ENCODE peak calls at places on chromosomes 6 and 20, in five cellular contexts. Z is HCT116, D is astrocyte, M is gastrocnemius medialis, T is thyroid gland. I is an unnamed sample.

GRCh38 chr6:81613606-81614005 is 138.9 kb downstream of the TENT5A start:
- DNase-seq in T (no peak), Z (no peak), D (peak), M (no peak), I (no peak)

GRCh38 chr6:158642097-158642601 is 2.4 kb downstream of the DYNLT1 start:
- DNase-seq in T (peak), D (peak), M (peak), Z (no peak), I (no peak)

GRCh38 chr6:144064402-144064830 is 31.0 kb downstream of the SF3B5 start:
- DNase-seq in D (no peak), Z (no peak), T (no peak), M (no peak), I (no peak)

GRCh38 chr6:24126586-24127192 is 674 bp downstream of the NRSN1 start:
- DNase-seq in T (peak), Z (peak), M (no peak), D (peak), I (peak)

GRCh38 chr6:7426447-7427169 is 37.0 kb downstream of the RIOK1 start:
- DNase-seq in T (no peak), M (no peak), D (no peak), Z (no peak), I (no peak)

GRCh38 chr20:51750037-51750769 is 18.0 kb downstream of the ATP9A start:
- DNase-seq in M (peak), D (peak), T (peak), Z (peak), I (no peak)

GRCh38 chr6:12417191-12417590 is 127.0 kb downstream of the EDN1 start:
- DNase-seq in Z (no peak), D (no peak), M (no peak), T (no peak), I (no peak)

GRCh38 chr6:105321207-105321606 is 81.7 kb downstream of the PREP start:
- DNase-seq in D (no peak), T (no peak), Z (no peak), M (no peak), I (no peak)

GRCh38 chr20:13139459-13140150 is 81.5 kb upstream of the ISM1 start:
- DNase-seq in Z (no peak), D (peak), M (no peak), T (no peak), I (peak)

GRCh38 chr6:87698618-87699017 is 3.4 kb downstream of the AKIRIN2 start:
- DNase-seq in Z (no peak), T (no peak), M (no peak), D (no peak), I (no peak)

GRCh38 chr6:89260832-89261231 is 43.7 kb upstream of the GABRR1 start:
- DNase-seq in M (no peak), T (no peak), Z (no peak), D (no peak), I (peak)

GRCh38 chr6:2659882-2660281 is 90.8 kb downstream of the MYLK4 start:
- DNase-seq in D (peak), T (no peak), M (no peak), Z (no peak), I (no peak)

GRCh38 chr6:17927705-17928104 is 59.7 kb downstream of the KIF13A start:
- DNase-seq in D (no peak), T (peak), Z (no peak), M (no peak), I (no peak)

GRCh38 chr6:22448311-22448711 is 121.1 kb upstream of the HDGFL1 start:
- DNase-seq in T (peak), M (no peak), D (peak), Z (no peak), I (no peak)

GRCh38 chr6:4338884-4339283 is 203.5 kb upstream of the ECI2 start:
- DNase-seq in D (no peak), Z (no peak), T (no peak), M (no peak), I (no peak)

GRCh38 chr6:154370545-154370944 is 13.9 kb upstream of the IPCEF1 start:
- DNase-seq in Z (peak), M (no peak), D (peak), T (peak), I (no peak)

GRCh38 chr6:84547341-84547794 is 217.0 kb downstream of the TBX18 start:
- DNase-seq in Z (no peak), M (no peak), D (peak), T (no peak), I (no peak)

GRCh38 chr6:13488896-13489237 is 1.5 kb upstream of the GFOD1 start:
- DNase-seq in Z (no peak), D (no peak), M (no peak), T (peak), I (no peak)

GRCh38 chr6:15481892-15482291 is 180.9 kb downstream of the DTNBP1 start:
- DNase-seq in D (no peak), M (peak), Z (no peak), T (no peak), I (peak)

GRCh38 chr20:34364013-34364382 is 925 bp downstream of the ITCH start:
- DNase-seq in M (no peak), T (no peak), D (peak), Z (no peak), I (no peak)

GRCh38 chr20:53795170-53795569 is 201.5 kb upstream of the ZNF217 start:
- DNase-seq in Z (no peak), T (no peak), M (no peak), D (peak), I (no peak)

DNA sequence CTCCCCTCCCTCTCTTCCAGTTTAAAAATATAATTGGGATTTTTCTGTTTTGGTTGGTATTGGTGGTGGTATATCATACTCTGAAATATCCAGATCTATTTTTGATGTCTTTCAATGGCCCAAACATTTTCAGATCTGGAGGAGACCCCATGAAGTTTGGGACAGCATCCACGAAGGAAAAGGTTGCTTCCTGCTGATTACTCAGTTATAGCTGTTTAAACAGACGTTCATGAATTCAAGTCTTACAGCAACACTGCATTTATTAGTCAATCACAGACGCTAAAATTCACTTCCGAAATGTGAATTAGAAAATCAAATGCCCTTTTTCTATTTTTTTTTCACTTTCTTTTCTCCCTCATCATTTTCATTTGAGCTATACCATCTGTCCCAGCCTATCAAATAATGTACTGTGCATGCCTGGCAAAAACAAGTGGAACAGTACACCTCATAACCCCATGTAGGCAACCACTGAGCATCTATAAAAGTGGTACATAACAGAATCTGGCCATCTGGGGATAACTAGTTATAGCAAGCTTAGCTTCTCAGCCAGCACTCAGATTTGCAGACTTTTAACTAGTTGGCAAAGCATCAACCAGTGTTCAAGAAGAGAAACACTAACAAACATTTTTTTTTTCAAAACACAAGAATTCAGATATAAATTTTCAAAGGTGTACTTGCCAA is 124.5 kb downstream of the HIVEP2 start:
- DNase-seq in D (no peak), Z (no peak), M (no peak), T (no peak), I (no peak)
- H3K4me3 ChIP-seq in D (peak), Z (no peak), M (peak), T (no peak), I (peak)

DNA sequence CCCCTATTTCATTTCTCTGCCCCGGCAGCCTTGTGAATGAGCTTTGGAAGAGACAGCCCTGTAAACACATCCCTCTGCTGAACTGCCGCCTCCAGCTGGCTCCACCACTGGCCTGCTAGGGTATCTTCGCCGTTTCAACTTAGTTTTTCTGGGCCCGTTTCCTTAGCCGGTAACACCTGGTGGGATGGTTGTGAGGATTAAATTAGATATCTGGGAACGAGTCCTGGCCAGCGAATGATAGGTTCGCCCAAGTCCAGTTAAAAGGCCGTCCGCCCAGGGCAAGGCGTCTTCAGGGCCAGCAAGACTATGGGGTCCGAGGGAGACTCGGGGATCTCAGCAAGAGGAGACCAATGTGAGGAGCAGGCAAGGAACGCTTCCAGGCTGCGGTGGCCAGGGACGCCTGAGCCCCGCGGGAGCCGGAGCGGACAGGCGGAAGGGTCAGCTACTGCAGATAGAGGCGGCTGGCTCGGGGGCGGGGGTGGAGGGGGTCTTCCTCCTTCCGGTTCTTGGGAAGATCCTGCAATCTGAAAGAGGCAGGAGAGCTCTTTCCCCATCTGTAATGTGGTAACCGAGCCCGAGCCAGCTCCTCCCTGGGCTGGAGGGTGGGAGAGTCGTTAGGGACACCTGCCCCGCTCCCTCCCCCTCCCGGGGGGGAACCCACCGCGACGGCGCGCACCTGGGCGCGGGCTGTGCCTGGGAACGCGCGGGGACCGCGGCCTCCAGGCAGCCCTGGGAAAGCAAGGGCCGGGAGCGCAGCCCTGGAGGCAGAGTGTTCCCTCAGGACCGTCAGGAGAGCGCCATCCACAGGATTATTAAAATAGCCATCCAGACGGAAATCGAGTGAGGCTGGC is 4.5 kb upstream of the PTCRA start:
- DNase-seq in M (no peak), T (peak), D (no peak), Z (no peak), I (peak)
- H3K4me3 ChIP-seq in M (peak), T (no peak), D (peak), Z (no peak), I (peak)

DNA sequence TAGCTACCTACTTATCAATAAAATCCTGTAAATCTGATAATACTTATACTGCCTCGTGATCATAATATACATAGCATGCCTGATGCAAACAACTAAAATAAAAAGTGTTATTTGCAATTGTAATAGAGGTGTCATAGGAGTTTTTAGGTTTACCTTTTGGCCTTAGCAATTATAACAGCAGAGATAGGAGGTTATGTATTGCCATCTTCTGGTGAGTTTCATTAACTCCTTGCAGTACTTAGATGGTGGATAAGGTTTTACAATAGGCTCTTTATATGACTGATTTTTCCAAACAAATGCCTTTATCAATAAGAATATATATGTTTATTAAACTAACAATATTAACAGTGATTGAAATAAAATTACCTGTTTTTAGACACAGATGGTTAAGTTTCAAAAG is 27.8 kb upstream of the MYCT1 start:
- DNase-seq in D (peak), Z (peak), M (no peak), T (no peak), I (peak)
- H3K4me3 ChIP-seq in D (no peak), Z (no peak), M (no peak), T (no peak), I (no peak)

GRCh38 chr6:30097902-30098606 is 14.8 kb downstream of the TRIM31 start:
- DNase-seq in M (no peak), T (no peak), D (no peak), Z (no peak), I (peak)

GRCh38 chr6:30101423-30101938 is 11.4 kb downstream of the TRIM31 start:
- DNase-seq in Z (no peak), M (no peak), D (no peak), T (no peak), I (no peak)

GRCh38 chr6:30101939-30102700 is 10.8 kb downstream of the TRIM31 start:
- DNase-seq in T (peak), Z (peak), M (peak), D (peak), I (no peak)

GRCh38 chr6:30100585-30101422 is 12.1 kb downstream of the TRIM31 start:
- DNase-seq in Z (no peak), M (no peak), D (no peak), T (peak), I (peak)

GRCh38 chr6:30100154-30100553 is 12.7 kb downstream of the TRIM31 start:
- DNase-seq in T (no peak), Z (no peak), M (no peak), D (no peak), I (no peak)
- H3K4me3 ChIP-seq in T (no peak), Z (no peak), M (no peak), D (no peak), I (no peak)

GRCh38 chr20:63734111-63734945 is 2.1 kb upstream of the LIME1 start:
- DNase-seq in D (no peak), Z (no peak), T (no peak), M (no peak), I (no peak)
- H3K4me3 ChIP-seq in D (no peak), Z (no peak), T (no peak), M (no peak), I (no peak)

GRCh38 chr6:28541996-28542395 is 16.3 kb downstream of the GPX5 start:
- DNase-seq in T (no peak), M (no peak), Z (no peak), D (no peak), I (no peak)
- H3K4me3 ChIP-seq in T (no peak), M (no peak), Z (no peak), D (no peak), I (no peak)

I was measured in Jurkat, Clone E6-1.